ENCODE peak calls at places on chromosomes 3 and 15, in nine cellular contexts. D, S, Y, R, J, W, O, A and N are unnamed samples.

GRCh38 chr3:46566040-46566631 is at the start of gene LRRC2:
- DNase-seq in D (peak; percentile 66), S (no peak), Y (peak; percentile 20), R (peak; percentile 6), J (no peak), W (peak; percentile 19), O (no peak), A (no peak), N (peak; percentile 69)

GRCh38 chr15:28989239-28989830 is 103.6 kb downstream of the APBA2 start:
- DNase-seq in D (no peak), S (no peak), Y (peak; percentile 42), R (no peak), J (no peak), W (no peak), O (no peak), A (no peak), N (no peak)

GRCh38 chr15:91694131-91694828 is 159.2 kb upstream of the SLCO3A1 start:
- DNase-seq in D (no peak), S (no peak), Y (no peak), R (no peak), J (peak; percentile 11), W (no peak), O (peak; percentile 5), A (no peak), N (peak; percentile 42)

GRCh38 chr3:167148121-167148520 is 232.0 kb downstream of the ZBBX start:
- DNase-seq in D (no peak), S (no peak), Y (no peak), R (no peak), J (no peak), W (no peak), O (no peak), A (no peak), N (no peak)

GRCh38 chr3:107987036-107987557 is 103.7 kb downstream of the CD47 start:
- DNase-seq in D (peak; percentile 61), S (no peak), Y (no peak), R (no peak), J (no peak), W (peak; percentile 81), O (no peak), A (peak; percentile 78), N (peak; percentile 98)

GRCh38 chr15:66783327-66784124 is 81.5 kb downstream of the SMAD6 start:
- DNase-seq in D (no peak), S (no peak), Y (no peak), R (no peak), J (no peak), W (no peak), O (no peak), A (peak; percentile 40), N (no peak)

GRCh38 chr3:67655364-67656121 is 1.1 kb upstream of the SUCLG2 start:
- DNase-seq in D (peak; percentile 53), S (peak; percentile 45), Y (peak; percentile 78), R (peak; percentile 61), J (no peak), W (no peak), O (no peak), A (no peak), N (no peak)

GRCh38 chr3:41847679-41848078 is 114.2 kb downstream of the ULK4 start:
- DNase-seq in D (no peak), S (no peak), Y (no peak), R (no peak), J (no peak), W (no peak), O (no peak), A (no peak), N (no peak)

GRCh38 chr3:39405687-39406367 is 693 bp upstream of the RPSA start:
- DNase-seq in D (no peak), S (no peak), Y (no peak), R (no peak), J (no peak), W (no peak), O (no peak), A (no peak), N (no peak)

GRCh38 chr3:120926146-120926545 is 18.1 kb downstream of the STXBP5L start:
- DNase-seq in D (no peak), S (no peak), Y (no peak), R (no peak), J (no peak), W (no peak), O (no peak), A (no peak), N (no peak)

GRCh38 chr3:111739241-111739952 is 119.7 kb upstream of the PHLDB2 start:
- DNase-seq in D (peak; percentile 66), S (no peak), Y (no peak), R (no peak), J (no peak), W (peak; percentile 72), O (no peak), A (peak; percentile 96), N (no peak)

GRCh38 chr3:53005854-53006513 is 39.9 kb downstream of the SFMBT1 start:
- DNase-seq in D (no peak), S (no peak), Y (no peak), R (no peak), J (no peak), W (no peak), O (no peak), A (no peak), N (no peak)

GRCh38 chr15:99736702-99737101 is 3.5 kb upstream of the LYSMD4 start:
- DNase-seq in D (no peak), S (no peak), Y (no peak), R (no peak), J (no peak), W (no peak), O (no peak), A (no peak), N (no peak)

GRCh38 chr3:28726840-28727239 is 378.2 kb upstream of the AZI2 start:
- DNase-seq in D (peak; percentile 74), S (no peak), Y (peak; percentile 9), R (no peak), J (peak; percentile 0), W (peak; percentile 23), O (peak; percentile 20), A (peak; percentile 11), N (peak; percentile 64)

GRCh38 chr3:10357592-10358308 is 36.8 kb upstream of the SEC13 start:
- DNase-seq in D (no peak), S (no peak), Y (no peak), R (no peak), J (no peak), W (no peak), O (no peak), A (no peak), N (peak; percentile 89)

GRCh38 chr3:187587012-187587544 is 83.1 kb downstream of the SST start:
- DNase-seq in D (no peak), S (no peak), Y (no peak), R (no peak), J (no peak), W (no peak), O (no peak), A (no peak), N (no peak)

GRCh38 chr15:70778258-70779076 is 15.1 kb upstream of the UACA start:
- DNase-seq in D (no peak), S (no peak), Y (no peak), R (no peak), J (no peak), W (no peak), O (no peak), A (no peak), N (peak; percentile 87)

GRCh38 chr3:53038679-53039375 is 7.0 kb downstream of the SFMBT1 start:
- DNase-seq in D (no peak), S (no peak), Y (no peak), R (no peak), J (no peak), W (no peak), O (no peak), A (no peak), N (no peak)

GRCh38 chr3:197519801-197520211 is 36.0 kb downstream of the BDH1 start:
- DNase-seq in D (no peak), S (no peak), Y (no peak), R (no peak), J (no peak), W (no peak), O (no peak), A (peak; percentile 62), N (no peak)

GRCh38 chr15:73388256-73388781 is 19.6 kb upstream of the HCN4 start:
- DNase-seq in D (peak; percentile 10), S (no peak), Y (no peak), R (no peak), J (no peak), W (peak; percentile 37), O (no peak), A (peak; percentile 74), N (peak; percentile 100)

GRCh38 chr15:34582461-34583357 is 742 bp downstream of the GOLGA8B start:
- DNase-seq in D (peak; percentile 77), S (no peak), Y (peak; percentile 62), R (peak; percentile 16), J (peak; percentile 18), W (peak; percentile 49), O (peak; percentile 4), A (peak; percentile 64), N (peak; percentile 18)

GRCh38 chr15:74680461-74680860 is 15.4 kb downstream of the EDC3 start:
- DNase-seq in D (no peak), S (no peak), Y (no peak), R (no peak), J (no peak), W (no peak), O (no peak), A (no peak), N (no peak)

GRCh38 chr3:61445924-61446323 is 115.4 kb upstream of the PTPRG start:
- DNase-seq in D (no peak), S (no peak), Y (no peak), R (no peak), J (no peak), W (no peak), O (no peak), A (no peak), N (no peak)

GRCh38 chr15:80105193-80105984 is 45.9 kb downstream of the ZFAND6 start:
- DNase-seq in D (no peak), S (no peak), Y (no peak), R (no peak), J (no peak), W (no peak), O (no peak), A (peak; percentile 46), N (peak; percentile 84)

GRCh38 chr15:39657714-39658113 is 76.8 kb downstream of the THBS1 start:
- DNase-seq in D (no peak), S (no peak), Y (no peak), R (no peak), J (no peak), W (no peak), O (no peak), A (no peak), N (peak; percentile 49)

GRCh38 chr15:64634576-64635485 is 140.6 kb downstream of the RBPMS2 start:
- DNase-seq in D (no peak), S (no peak), Y (peak; percentile 49), R (no peak), J (no peak), W (no peak), O (peak; percentile 81), A (peak; percentile 82), N (no peak)

GRCh38 chr3:31754575-31755278 is 222.0 kb downstream of the STT3B start:
- DNase-seq in D (no peak), S (no peak), Y (no peak), R (no peak), J (no peak), W (no peak), O (no peak), A (no peak), N (no peak)

GRCh38 chr15:95556225-95556624 is 774.3 kb upstream of the NR2F2 start:
- DNase-seq in D (no peak), S (no peak), Y (no peak), R (no peak), J (no peak), W (no peak), O (no peak), A (no peak), N (no peak)

GRCh38 chr3:29711255-29711771 is 430.4 kb downstream of the RBMS3 start:
- DNase-seq in D (no peak), S (no peak), Y (no peak), R (no peak), J (no peak), W (no peak), O (no peak), A (no peak), N (no peak)

GRCh38 chr3:71973337-71974030 is 188.5 kb upstream of the PROK2 start:
- DNase-seq in D (no peak), S (no peak), Y (no peak), R (no peak), J (no peak), W (no peak), O (peak; percentile 7), A (peak; percentile 27), N (no peak)